ENCODE peak calls at places on chromosome 21, in six cellular contexts. One of them, this sample, is unnamed.

GRCh38 chr21:15293251-15293650 is 228.5 kb upstream of the NRIP1 start:
- DNase-seq in neuronal stem cell: peak
- DNase-seq in H1: no peak
- DNase-seq in mesenchymal stem cell: peak
- DNase-seq in IMR-90: peak
- DNase-seq in H9: no peak
- DNase-seq in this sample: peak

GRCh38 chr21:38853421-38853919 is 47.7 kb downstream of the ETS2 start:
- DNase-seq in neuronal stem cell: no peak
- DNase-seq in H1: peak
- DNase-seq in mesenchymal stem cell: peak
- DNase-seq in IMR-90: peak
- DNase-seq in H9: no peak
- DNase-seq in this sample: no peak

GRCh38 chr21:25550805-25551204 is 56.5 kb downstream of the MRPL39 start:
- DNase-seq in neuronal stem cell: no peak
- DNase-seq in H1: no peak
- DNase-seq in mesenchymal stem cell: no peak
- DNase-seq in IMR-90: no peak
- DNase-seq in H9: no peak
- DNase-seq in this sample: no peak

GRCh38 chr21:16792155-16792554 is 720.7 kb upstream of the CXADR start:
- DNase-seq in neuronal stem cell: no peak
- DNase-seq in H1: no peak
- DNase-seq in mesenchymal stem cell: no peak
- DNase-seq in IMR-90: no peak
- DNase-seq in H9: no peak
- DNase-seq in this sample: no peak

GRCh38 chr21:15009964-15010363 is 54.8 kb downstream of the NRIP1 start:
- DNase-seq in neuronal stem cell: no peak
- DNase-seq in H1: no peak
- DNase-seq in mesenchymal stem cell: no peak
- DNase-seq in IMR-90: peak
- DNase-seq in H9: no peak
- DNase-seq in this sample: no peak

GRCh38 chr21:28537371-28538079 is 455.2 kb downstream of the LTN1 start:
- DNase-seq in neuronal stem cell: no peak
- DNase-seq in H1: no peak
- DNase-seq in mesenchymal stem cell: peak
- DNase-seq in IMR-90: peak
- DNase-seq in H9: no peak
- DNase-seq in this sample: no peak

GRCh38 chr21:31580866-31581276 is 78.6 kb upstream of the SOD1 start:
- DNase-seq in neuronal stem cell: peak
- DNase-seq in H1: peak
- DNase-seq in mesenchymal stem cell: peak
- DNase-seq in IMR-90: peak
- DNase-seq in H9: peak
- DNase-seq in this sample: peak

GRCh38 chr21:26532208-26532607 is 40.9 kb downstream of the CYYR1 start:
- DNase-seq in neuronal stem cell: no peak
- DNase-seq in H1: no peak
- DNase-seq in mesenchymal stem cell: no peak
- DNase-seq in IMR-90: no peak
- DNase-seq in H9: no peak
- DNase-seq in this sample: no peak

GRCh38 chr21:39434950-39435349 is 10.6 kb downstream of the LCA5L start:
- DNase-seq in neuronal stem cell: no peak
- DNase-seq in H1: no peak
- DNase-seq in mesenchymal stem cell: no peak
- DNase-seq in IMR-90: peak
- DNase-seq in H9: no peak
- DNase-seq in this sample: no peak

GRCh38 chr21:34020005-34020847 is 53.2 kb upstream of the MRPS6 start:
- DNase-seq in neuronal stem cell: no peak
- DNase-seq in H1: no peak
- DNase-seq in mesenchymal stem cell: no peak
- DNase-seq in IMR-90: no peak
- DNase-seq in H9: no peak
- DNase-seq in this sample: no peak

GRCh38 chr21:22516230-22516629 is 1518.0 kb downstream of the NCAM2 start:
- DNase-seq in neuronal stem cell: no peak
- DNase-seq in H1: no peak
- DNase-seq in mesenchymal stem cell: no peak
- DNase-seq in IMR-90: no peak
- DNase-seq in H9: no peak
- DNase-seq in this sample: no peak

GRCh38 chr21:39022901-39023693 is 160.2 kb downstream of the PSMG1 start:
- DNase-seq in neuronal stem cell: no peak
- DNase-seq in H1: no peak
- DNase-seq in mesenchymal stem cell: peak
- DNase-seq in IMR-90: peak
- DNase-seq in H9: no peak
- DNase-seq in this sample: peak

DNA sequence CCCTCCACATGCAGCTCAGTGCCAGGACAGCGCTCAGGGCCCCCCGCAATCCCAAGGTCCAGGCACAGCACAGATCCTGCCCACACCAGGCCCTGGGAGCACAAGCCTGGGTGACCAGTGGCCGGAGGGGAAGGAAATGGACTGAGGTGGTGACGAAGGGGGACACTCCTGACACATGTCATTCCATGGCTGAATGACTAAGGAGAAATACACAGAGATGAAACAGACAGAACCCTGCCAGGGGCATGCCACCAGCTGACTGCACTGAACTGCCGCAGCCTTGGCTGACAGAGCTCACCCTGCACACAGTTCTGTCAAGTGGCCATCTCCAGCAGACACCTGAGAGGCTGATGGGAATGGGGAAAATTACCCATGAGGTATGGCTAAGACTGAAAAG is 56.1 kb downstream of the HSF2BP start:
- DNase-seq in neuronal stem cell: no peak
- DNase-seq in H1: no peak
- DNase-seq in mesenchymal stem cell: no peak
- DNase-seq in IMR-90: no peak
- DNase-seq in H9: no peak
- DNase-seq in this sample: no peak
- H2AK5ac ChIP-seq in neuronal stem cell: peak
- H2AK5ac ChIP-seq in H1: no peak
- H2AK5ac ChIP-seq in mesenchymal stem cell: peak
- H2AK5ac ChIP-seq in IMR-90: peak
- H2AK5ac ChIP-seq in H9: no peak
- H2AK5ac ChIP-seq in this sample: no peak

DNA sequence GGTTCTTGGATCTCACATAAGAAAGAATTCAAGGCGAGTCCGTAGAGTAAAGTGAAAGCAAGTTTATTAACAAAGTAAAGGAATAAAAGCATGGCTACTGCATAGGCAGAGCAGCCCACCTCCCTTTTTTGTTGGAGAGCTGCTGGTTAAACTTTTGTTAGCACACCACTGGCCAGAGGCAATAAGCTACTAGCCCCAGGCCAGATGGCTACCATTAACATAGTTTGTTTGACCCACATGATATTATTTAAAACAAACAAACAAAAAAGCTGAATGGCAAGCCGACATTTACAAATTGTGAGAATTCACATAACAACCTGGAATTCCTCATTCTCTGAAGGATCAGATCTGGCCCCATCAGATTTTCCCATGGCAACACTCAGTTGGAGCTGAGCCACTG is 19.1 kb upstream of the PAXBP1 start:
- DNase-seq in neuronal stem cell: no peak
- DNase-seq in H1: no peak
- DNase-seq in mesenchymal stem cell: no peak
- DNase-seq in IMR-90: no peak
- DNase-seq in H9: no peak
- DNase-seq in this sample: no peak
- H2BK15ac ChIP-seq in neuronal stem cell: no peak
- H2BK15ac ChIP-seq in H1: no peak
- H2BK15ac ChIP-seq in mesenchymal stem cell: no peak
- H2BK15ac ChIP-seq in IMR-90: no peak
- H2BK15ac ChIP-seq in H9: no peak
- H2BK15ac ChIP-seq in this sample: no peak

GRCh38 chr21:45411810-45412206 is 6.8 kb downstream of the COL18A1 start:
- DNase-seq in neuronal stem cell: no peak
- DNase-seq in H1: no peak
- DNase-seq in mesenchymal stem cell: no peak
- DNase-seq in IMR-90: no peak
- DNase-seq in H9: no peak
- DNase-seq in this sample: no peak

GRCh38 chr21:45412491-45412890 is 7.5 kb downstream of the COL18A1 start:
- DNase-seq in neuronal stem cell: no peak
- DNase-seq in H1: no peak
- DNase-seq in mesenchymal stem cell: no peak
- DNase-seq in IMR-90: no peak
- DNase-seq in H9: no peak
- DNase-seq in this sample: no peak

GRCh38 chr21:45410151-45410864 is 5.3 kb downstream of the COL18A1 start:
- DNase-seq in neuronal stem cell: no peak
- DNase-seq in H1: no peak
- DNase-seq in mesenchymal stem cell: no peak
- DNase-seq in IMR-90: no peak
- DNase-seq in H9: no peak
- DNase-seq in this sample: no peak

GRCh38 chr21:45409466-45410150 is 4.6 kb downstream of the COL18A1 start:
- DNase-seq in neuronal stem cell: no peak
- DNase-seq in H1: no peak
- DNase-seq in mesenchymal stem cell: no peak
- DNase-seq in IMR-90: no peak
- DNase-seq in H9: no peak
- DNase-seq in this sample: no peak

GRCh38 chr21:45410865-45411809 is 6.2 kb downstream of the COL18A1 start:
- DNase-seq in neuronal stem cell: no peak
- DNase-seq in H1: no peak
- DNase-seq in mesenchymal stem cell: peak
- DNase-seq in IMR-90: no peak
- DNase-seq in H9: no peak
- DNase-seq in this sample: no peak
- H2AK5ac ChIP-seq in neuronal stem cell: peak
- H2AK5ac ChIP-seq in H1: peak
- H2AK5ac ChIP-seq in mesenchymal stem cell: peak
- H2AK5ac ChIP-seq in IMR-90: peak
- H2AK5ac ChIP-seq in H9: no peak
- H2AK5ac ChIP-seq in this sample: no peak

DNA sequence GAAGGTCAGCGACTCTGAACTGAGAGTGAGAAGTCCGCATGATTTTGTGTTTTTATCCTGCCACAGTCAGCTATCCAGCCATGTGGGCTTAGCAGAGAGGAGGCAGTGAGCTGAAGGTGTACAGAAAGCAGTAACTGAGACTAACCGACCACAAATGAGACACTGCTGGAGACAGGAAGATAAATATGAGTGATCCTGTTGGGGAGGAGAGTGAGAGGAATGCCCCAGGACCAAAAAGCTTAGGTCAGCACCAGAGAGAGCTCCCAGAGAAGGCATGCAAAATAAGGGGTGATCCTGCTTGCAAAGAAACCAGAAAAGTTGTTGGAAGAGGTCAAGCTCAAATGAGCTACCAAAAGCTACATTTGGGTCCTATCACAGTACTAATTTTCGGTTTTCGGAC is 63.7 kb downstream of the HLCS start:
- DNase-seq in neuronal stem cell: no peak
- DNase-seq in H1: no peak
- DNase-seq in mesenchymal stem cell: peak
- DNase-seq in IMR-90: peak
- DNase-seq in H9: no peak
- DNase-seq in this sample: no peak
- H2BK15ac ChIP-seq in neuronal stem cell: no peak
- H2BK15ac ChIP-seq in H1: no peak
- H2BK15ac ChIP-seq in mesenchymal stem cell: no peak
- H2BK15ac ChIP-seq in IMR-90: no peak
- H2BK15ac ChIP-seq in H9: no peak
- H2BK15ac ChIP-seq in this sample: no peak